ENCODE peak calls at places on chromosomes 11 and 22, in four cellular contexts. G is body of pancreas, R is BJ, I is IMR-90. A is an unnamed sample.

GRCh38 chr11:86230196-86230813 is 14.2 kb upstream of the EED start:
- DNase-seq in G (no peak), R (no peak), I (no peak), A (no peak)

GRCh38 chr11:40235841-40236240 is 1223.6 kb downstream of the LRRC4C start:
- DNase-seq in G (no peak), R (no peak), I (no peak), A (no peak)

GRCh38 chr22:42084874-42085273 is 5.4 kb downstream of the SMDT1 start:
- DNase-seq in G (no peak), R (no peak), I (no peak), A (no peak)

GRCh38 chr11:2383823-2384722 is 7.0 kb downstream of the CD81 start:
- DNase-seq in G (no peak), R (no peak), I (no peak), A (no peak)

GRCh38 chr22:33757041-33757440 is 163.2 kb downstream of the LARGE1 start:
- DNase-seq in G (no peak), R (no peak), I (no peak), A (no peak)

GRCh38 chr11:69913591-69914285 is 94.5 kb upstream of the FGF3 start:
- DNase-seq in G (no peak), R (no peak), I (no peak), A (no peak)

GRCh38 chr22:35809816-35810215 is 92.1 kb downstream of the APOL5 start:
- DNase-seq in G (no peak), R (no peak), I (no peak), A (no peak)

GRCh38 chr11:133096981-133097380 is 435.3 kb downstream of the OPCML start:
- DNase-seq in G (no peak), R (no peak), I (no peak), A (no peak)

GRCh38 chr11:109867784-109868183 is 225.4 kb upstream of the ZC3H12C start:
- DNase-seq in G (no peak), R (no peak), I (no peak), A (no peak)

GRCh38 chr11:17763703-17764102 is 29.1 kb downstream of the KCNC1 start:
- DNase-seq in G (no peak), R (no peak), I (no peak), A (no peak)

GRCh38 chr11:17763244-17763643 is 28.7 kb downstream of the KCNC1 start:
- DNase-seq in G (no peak), R (no peak), I (no peak), A (no peak)

GRCh38 chr11:17764446-17765218 is 30.1 kb downstream of the KCNC1 start:
- DNase-seq in G (no peak), R (no peak), I (no peak), A (no peak)

GRCh38 chr11:17760102-17761029 is 25.8 kb downstream of the KCNC1 start:
- DNase-seq in G (peak), R (no peak), I (peak), A (peak)

GRCh38 chr11:17762309-17762974 is 27.9 kb downstream of the KCNC1 start:
- DNase-seq in G (no peak), R (no peak), I (no peak), A (no peak)
- TF ChIP-seq CTCF in G (no peak), R (no peak), I (no peak), A (no peak)

GRCh38 chr11:19428206-19429001 is 187.7 kb upstream of the E2F8 start:
- DNase-seq in G (no peak), R (no peak), I (peak), A (no peak)
- TF ChIP-seq CTCF in G (no peak), R (no peak), I (no peak), A (no peak)

GRCh38 chr22:47154621-47155081 is 392.2 kb downstream of the TBC1D22A start:
- DNase-seq in G (peak), R (no peak), I (peak), A (peak)
- TF ChIP-seq CTCF in G (peak), R (peak), I (peak), A (peak)

DNA sequence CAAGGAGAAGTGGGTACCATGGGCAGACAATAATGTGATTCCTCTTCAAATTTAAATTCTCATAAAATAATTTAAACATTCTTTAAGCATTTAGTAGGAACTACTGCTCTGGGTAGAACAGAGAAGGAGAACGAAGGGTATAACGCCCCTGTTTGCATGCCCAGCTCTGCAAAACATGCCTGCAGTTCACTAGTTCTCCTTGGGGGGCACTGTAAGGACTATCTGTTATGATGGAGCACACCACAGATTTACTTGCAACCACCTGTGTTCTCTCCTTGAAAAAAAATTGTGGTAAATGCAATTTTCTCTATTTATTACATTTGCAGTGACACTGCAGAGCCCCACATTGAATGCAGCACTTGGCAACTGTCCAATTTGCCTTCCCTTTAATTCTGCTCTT is 100.3 kb downstream of the GUCY1A2 start:
- DNase-seq in G (peak), R (no peak), I (peak), A (no peak)
- TF ChIP-seq CTCF in G (no peak), R (peak), I (no peak), A (peak)

GRCh38 chr11:102518296-102519094 is 12.1 kb downstream of the MMP7 start:
- DNase-seq in G (no peak), R (no peak), I (no peak), A (no peak)
- TF ChIP-seq CTCF in G (no peak), R (no peak), I (peak), A (no peak)

GRCh38 chr22:37983860-37984791 is at the start of gene SOX10:
- DNase-seq in G (no peak), R (no peak), I (no peak), A (no peak)

GRCh38 chr22:37986371-37986770 is 2.0 kb upstream of the SOX10 start:
- DNase-seq in G (no peak), R (no peak), I (no peak), A (no peak)

GRCh38 chr22:37985050-37985585 is 763 bp upstream of the SOX10 start:
- DNase-seq in G (no peak), R (no peak), I (no peak), A (no peak)

GRCh38 chr22:37982938-37983859 is 1.2 kb downstream of the SOX10 start:
- DNase-seq in G (no peak), R (no peak), I (no peak), A (no peak)

DNA sequence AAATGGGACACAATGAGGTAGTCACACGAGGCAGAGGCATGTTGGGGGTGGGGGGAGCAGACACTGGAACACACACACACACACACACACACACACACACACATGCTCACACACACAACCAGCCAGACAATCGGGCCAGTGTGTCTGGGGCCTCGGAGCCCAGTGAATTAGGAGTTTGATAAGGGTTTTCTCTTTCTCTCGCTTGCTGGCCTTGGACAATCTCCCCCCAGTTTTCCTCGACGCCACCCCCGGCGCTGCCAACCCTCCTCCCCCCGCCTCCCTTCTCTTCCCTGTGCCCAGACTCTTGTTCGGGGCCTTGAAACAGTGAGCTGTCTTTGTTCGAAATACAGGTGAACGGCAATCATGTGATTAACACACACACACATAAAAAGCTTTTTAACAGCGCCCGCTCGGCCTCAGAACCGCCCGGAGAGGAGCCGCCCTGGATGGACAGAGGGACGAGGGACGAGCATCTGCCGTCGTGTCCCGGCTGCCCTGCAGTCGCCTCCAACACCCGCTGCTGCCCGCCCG is 1.5 kb upstream of the SOX10 start:
- DNase-seq in G (peak), R (no peak), I (no peak), A (no peak)
- TF ChIP-seq CTCF in G (no peak), R (no peak), I (no peak), A (no peak)

GRCh38 chr11:7994581-7995278 is 7.6 kb downstream of the EIF3F start:
- DNase-seq in G (no peak), R (no peak), I (no peak), A (no peak)
- TF ChIP-seq CTCF in G (no peak), R (no peak), I (no peak), A (no peak)

GRCh38 chr11:27720277-27720830 is 20.1 kb upstream of the BDNF start:
- DNase-seq in G (no peak), R (no peak), I (peak), A (no peak)

GRCh38 chr11:27722117-27722844 is 22.0 kb upstream of the BDNF start:
- DNase-seq in G (no peak), R (no peak), I (peak), A (no peak)

GRCh38 chr11:27721505-27722116 is 21.4 kb upstream of the BDNF start:
- DNase-seq in G (no peak), R (no peak), I (no peak), A (no peak)

GRCh38 chr11:27723685-27724084 is 23.4 kb upstream of the BDNF start:
- DNase-seq in G (no peak), R (no peak), I (peak), A (no peak)

GRCh38 chr11:27722945-27723344 is 22.7 kb upstream of the BDNF start:
- DNase-seq in G (no peak), R (no peak), I (no peak), A (no peak)
- TF ChIP-seq CTCF in G (no peak), R (no peak), I (peak), A (no peak)